ENCODE peak calls at places on chromosome 22, in five cellular contexts. A, G, P, O and B are unnamed samples.

GRCh38 chr22:18062421-18062820 is 15.4 kb upstream of the PEX26 start:
- DNase-seq in A (no peak), G (no peak), P (peak), O (no peak), B (no peak)

GRCh38 chr22:40243891-40244290 is 66.2 kb downstream of the TNRC6B start:
- DNase-seq in A (no peak), G (no peak), P (no peak), O (no peak), B (no peak)

GRCh38 chr22:40187389-40187788 is 9.7 kb downstream of the TNRC6B start:
- DNase-seq in A (no peak), G (no peak), P (no peak), O (no peak), B (no peak)

GRCh38 chr22:24099661-24100060 is 81.6 kb upstream of the SUSD2 start:
- DNase-seq in A (no peak), G (no peak), P (peak), O (no peak), B (no peak)

GRCh38 chr22:29205598-29206371 is at the start of gene EMID1:
- DNase-seq in A (no peak), G (no peak), P (peak), O (peak), B (peak)

GRCh38 chr22:40819741-40820140 is 595 bp upstream of the SLC25A17 start:
- DNase-seq in A (no peak), G (no peak), P (no peak), O (peak), B (no peak)

GRCh38 chr22:17106785-17107546 is 14.2 kb downstream of the TMEM121B start:
- DNase-seq in A (no peak), G (no peak), P (no peak), O (no peak), B (no peak)

GRCh38 chr22:22180738-22181514 is 63.7 kb upstream of the VPREB1 start:
- DNase-seq in A (no peak), G (no peak), P (no peak), O (no peak), B (no peak)

GRCh38 chr22:27422442-27422841 is 379.1 kb downstream of the MN1 start:
- DNase-seq in A (no peak), G (no peak), P (no peak), O (no peak), B (no peak)

GRCh38 chr22:48429621-48430020 is 1398.1 kb downstream of the BRD1 start:
- DNase-seq in A (no peak), G (no peak), P (peak), O (no peak), B (no peak)

GRCh38 chr22:49101873-49102272 is 725.8 kb downstream of the BRD1 start:
- DNase-seq in A (no peak), G (no peak), P (peak), O (no peak), B (no peak)

GRCh38 chr22:27885977-27886842 is 32.8 kb downstream of the PITPNB start:
- DNase-seq in A (peak), G (no peak), P (no peak), O (peak), B (peak)

GRCh38 chr22:18044548-18045271 is 20.3 kb upstream of the MICAL3 start:
- DNase-seq in A (no peak), G (no peak), P (peak), O (peak), B (no peak)

GRCh38 chr22:18032455-18033101 is 8.2 kb upstream of the MICAL3 start:
- DNase-seq in A (no peak), G (no peak), P (no peak), O (peak), B (no peak)

GRCh38 chr22:37183432-37184379 is 4.3 kb downstream of the C1QTNF6 start:
- DNase-seq in A (no peak), G (peak), P (peak), O (no peak), B (no peak)

GRCh38 chr22:41574847-41575381 is 14.1 kb downstream of the CSDC2 start:
- DNase-seq in A (no peak), G (peak), P (peak), O (peak), B (no peak)

GRCh38 chr22:27507066-27507715 is 294.4 kb downstream of the MN1 start:
- DNase-seq in A (no peak), G (no peak), P (no peak), O (peak), B (no peak)

GRCh38 chr22:30206964-30207363 is 39.6 kb downstream of the LIF start:
- DNase-seq in A (no peak), G (no peak), P (no peak), O (peak), B (peak)
- TF ChIP-seq CTCF in A (no peak), G (no peak), P (no peak), O (no peak), B (no peak)

GRCh38 chr22:33832558-33833151 is 87.6 kb downstream of the LARGE1 start:
- DNase-seq in A (no peak), G (no peak), P (no peak), O (peak), B (no peak)
- TF ChIP-seq CTCF in A (no peak), G (no peak), P (no peak), O (no peak), B (no peak)

GRCh38 chr22:39185601-39186012 is 33.1 kb upstream of the CBX7 start:
- DNase-seq in A (peak), G (no peak), P (peak), O (peak), B (no peak)
- TF ChIP-seq CTCF in A (no peak), G (no peak), P (peak), O (peak), B (no peak)

GRCh38 chr22:50141891-50142363 is 28.6 kb upstream of the PANX2 start:
- DNase-seq in A (peak), G (no peak), P (no peak), O (no peak), B (peak)
- TF ChIP-seq CTCF in A (peak), G (no peak), P (no peak), O (no peak), B (peak)

DNA sequence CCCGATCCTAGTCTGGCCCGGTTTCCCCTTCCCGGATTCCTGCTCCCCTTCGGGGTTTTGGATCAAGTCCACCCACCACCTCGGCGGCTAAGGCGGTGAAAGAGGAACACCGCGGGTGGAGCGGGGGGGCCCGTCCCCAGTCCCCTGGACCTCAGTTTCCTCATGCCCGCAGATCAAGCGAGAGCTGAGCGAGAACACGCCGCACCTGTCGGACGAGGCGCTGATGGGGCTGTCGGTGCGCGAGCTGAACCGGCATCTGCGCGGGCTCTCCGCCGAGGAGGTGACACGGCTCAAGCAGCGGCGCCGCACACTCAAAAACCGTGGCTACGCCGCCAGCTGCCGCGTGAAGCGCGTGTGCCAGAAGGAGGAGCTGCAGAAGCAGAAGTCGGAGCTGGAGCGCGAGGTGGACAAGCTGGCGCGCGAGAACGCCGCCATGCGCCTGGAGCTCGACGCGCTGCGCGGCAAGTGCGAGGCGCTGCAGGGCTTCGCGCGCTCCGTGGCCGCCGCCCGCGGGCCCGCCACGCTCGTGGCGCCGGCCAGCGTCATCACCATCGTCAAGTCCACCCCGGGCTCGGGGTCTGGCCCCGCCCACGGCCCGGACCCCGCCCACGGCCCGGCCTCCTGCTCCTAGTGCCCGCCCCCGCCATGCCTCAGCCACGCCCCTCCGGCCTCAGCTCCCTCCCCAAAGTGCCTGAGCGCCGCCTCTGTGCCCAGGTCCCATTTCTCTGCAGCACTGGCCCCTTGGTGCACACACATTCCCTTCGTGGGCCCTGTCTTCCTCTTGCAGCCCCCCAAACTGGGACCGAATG is 12.7 kb downstream of the MAFF start:
- DNase-seq in A (peak), G (peak), P (peak), O (peak), B (peak)
- TF ChIP-seq CTCF in A (peak), G (peak), P (peak), O (no peak), B (no peak)

GRCh38 chr22:30214703-30215405 is 31.7 kb downstream of the LIF start:
- DNase-seq in A (no peak), G (no peak), P (no peak), O (no peak), B (no peak)

GRCh38 chr22:30211124-30211820 is 35.3 kb downstream of the LIF start:
- DNase-seq in A (no peak), G (no peak), P (peak), O (no peak), B (no peak)

GRCh38 chr22:30212996-30213441 is 33.5 kb downstream of the LIF start:
- DNase-seq in A (no peak), G (no peak), P (peak), O (no peak), B (no peak)

GRCh38 chr22:30210235-30210831 is 36.2 kb downstream of the LIF start:
- DNase-seq in A (peak), G (no peak), P (peak), O (peak), B (no peak)

DNA sequence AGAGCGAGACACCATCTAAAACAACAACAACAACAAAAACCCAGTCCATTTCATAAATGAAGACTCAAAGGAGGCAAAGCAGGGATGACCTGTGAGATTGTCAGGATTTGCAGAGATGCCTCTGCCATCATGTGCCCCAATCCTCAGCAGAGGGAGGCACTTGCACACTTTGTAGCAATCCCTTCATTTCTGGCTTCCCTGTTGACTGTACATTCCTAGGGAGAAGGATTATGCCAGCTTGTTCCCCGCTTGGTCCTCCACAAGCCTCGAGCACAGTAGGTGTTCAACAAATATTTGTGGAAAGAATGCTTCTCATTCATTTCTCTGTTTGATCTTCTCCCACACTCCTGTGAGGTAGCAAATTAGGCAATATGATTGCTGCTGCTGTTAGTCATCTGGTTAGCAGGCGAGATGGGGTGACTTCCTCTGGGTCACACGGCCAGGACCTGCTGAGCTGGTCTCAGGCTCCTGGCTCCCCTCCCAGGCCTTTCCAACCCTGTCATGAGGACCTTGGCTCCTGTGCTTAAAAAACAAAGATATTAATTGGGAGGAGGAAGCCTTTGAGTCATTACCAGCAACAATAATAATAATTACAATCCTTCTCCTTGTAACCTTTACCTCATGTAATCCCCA is 34.1 kb downstream of the LIF start:
- DNase-seq in A (no peak), G (peak), P (peak), O (peak), B (no peak)
- TF ChIP-seq CTCF in A (no peak), G (no peak), P (no peak), O (no peak), B (no peak)

GRCh38 chr22:46444390-46444854 is 93.0 kb downstream of the CELSR1 start:
- DNase-seq in A (no peak), G (no peak), P (no peak), O (no peak), B (no peak)
- TF ChIP-seq CTCF in A (no peak), G (no peak), P (no peak), O (no peak), B (no peak)

GRCh38 chr22:43014876-43015676 is at the start of gene PACSIN2:
- DNase-seq in A (peak), G (peak), P (peak), O (peak), B (peak)

GRCh38 chr22:43012390-43012789 is 2.6 kb downstream of the PACSIN2 start:
- DNase-seq in A (no peak), G (no peak), P (no peak), O (no peak), B (no peak)

GRCh38 chr22:43015677-43016042 is 711 bp upstream of the PACSIN2 start:
- DNase-seq in A (no peak), G (no peak), P (no peak), O (no peak), B (no peak)

GRCh38 chr22:43013355-43014061 is 1.4 kb downstream of the PACSIN2 start:
- DNase-seq in A (no peak), G (peak), P (no peak), O (peak), B (no peak)

GRCh38 chr22:43014062-43014875 is 680 bp downstream of the PACSIN2 start:
- DNase-seq in A (peak), G (peak), P (peak), O (peak), B (peak)
- TF ChIP-seq CTCF in A (no peak), G (no peak), P (no peak), O (no peak), B (no peak)

GRCh38 chr22:50696799-50697561 is 24.4 kb downstream of the SHANK3 start:
- DNase-seq in A (peak), G (peak), P (peak), O (peak), B (peak)
- TF ChIP-seq CTCF in A (peak), G (no peak), P (peak), O (peak), B (peak)